ENCODE peak calls at places on chromosomes 11 and 22, in seven cellular contexts. One of them, this sample, is unnamed.

GRCh38 chr11:62333768-62334167 is 3.5 kb upstream of the ASRGL1 start:
- DNase-seq in left ventricle myocardium superior: no peak
- DNase-seq in activated T-cell treated with anti-CD3 and anti-CD28 coated beads for 24 hours: no peak
- DNase-seq in HCT116: no peak
- DNase-seq in AG08396: no peak
- DNase-seq in right lobe of liver: no peak
- DNase-seq in endodermal cell: no peak
- DNase-seq in this sample: no peak

GRCh38 chr11:113818426-113818825 is 38.8 kb downstream of the CLDN25 start:
- DNase-seq in AG08396: no peak
- DNase-seq in endodermal cell: no peak
- DNase-seq in right lobe of liver: no peak
- DNase-seq in HCT116: no peak
- DNase-seq in activated T-cell treated with anti-CD3 and anti-CD28 coated beads for 24 hours: no peak
- DNase-seq in left ventricle myocardium superior: no peak
- DNase-seq in this sample: no peak

GRCh38 chr11:12100429-12100828 is 10.0 kb upstream of the MICAL2 start:
- DNase-seq in activated T-cell treated with anti-CD3 and anti-CD28 coated beads for 24 hours: no peak
- DNase-seq in AG08396: no peak
- DNase-seq in right lobe of liver: no peak
- DNase-seq in HCT116: no peak
- DNase-seq in endodermal cell: no peak
- DNase-seq in left ventricle myocardium superior: no peak
- DNase-seq in this sample: no peak

GRCh38 chr11:130675456-130675855 is 227.0 kb downstream of the ADAMTS15 start:
- DNase-seq in left ventricle myocardium superior: peak; percentile 87
- DNase-seq in activated T-cell treated with anti-CD3 and anti-CD28 coated beads for 24 hours: no peak
- DNase-seq in endodermal cell: no peak
- DNase-seq in AG08396: no peak
- DNase-seq in HCT116: no peak
- DNase-seq in right lobe of liver: no peak
- DNase-seq in this sample: no peak

GRCh38 chr11:81989093-81989492 is 744.6 kb downstream of the FAM181B start:
- DNase-seq in activated T-cell treated with anti-CD3 and anti-CD28 coated beads for 24 hours: no peak
- DNase-seq in endodermal cell: no peak
- DNase-seq in left ventricle myocardium superior: no peak
- DNase-seq in AG08396: peak; percentile 9
- DNase-seq in right lobe of liver: no peak
- DNase-seq in HCT116: no peak
- DNase-seq in this sample: no peak

GRCh38 chr11:18065572-18065971 is 19.5 kb upstream of the TPH1 start:
- DNase-seq in AG08396: no peak
- DNase-seq in HCT116: no peak
- DNase-seq in endodermal cell: no peak
- DNase-seq in activated T-cell treated with anti-CD3 and anti-CD28 coated beads for 24 hours: no peak
- DNase-seq in left ventricle myocardium superior: no peak
- DNase-seq in right lobe of liver: no peak
- DNase-seq in this sample: no peak

GRCh38 chr11:109864161-109864661 is 229.0 kb upstream of the ZC3H12C start:
- DNase-seq in endodermal cell: no peak
- DNase-seq in HCT116: peak; percentile 75
- DNase-seq in left ventricle myocardium superior: no peak
- DNase-seq in AG08396: no peak
- DNase-seq in right lobe of liver: no peak
- DNase-seq in activated T-cell treated with anti-CD3 and anti-CD28 coated beads for 24 hours: no peak
- DNase-seq in this sample: no peak

GRCh38 chr22:19800306-19800705 is 39.7 kb downstream of the TBX1 start:
- DNase-seq in activated T-cell treated with anti-CD3 and anti-CD28 coated beads for 24 hours: no peak
- DNase-seq in HCT116: no peak
- DNase-seq in AG08396: no peak
- DNase-seq in right lobe of liver: no peak
- DNase-seq in endodermal cell: no peak
- DNase-seq in left ventricle myocardium superior: peak; percentile 15
- DNase-seq in this sample: no peak

GRCh38 chr11:34565417-34566208 is 52.0 kb upstream of the ELF5 start:
- DNase-seq in HCT116: peak; percentile 32
- DNase-seq in left ventricle myocardium superior: no peak
- DNase-seq in AG08396: no peak
- DNase-seq in activated T-cell treated with anti-CD3 and anti-CD28 coated beads for 24 hours: no peak
- DNase-seq in endodermal cell: peak; percentile 77
- DNase-seq in right lobe of liver: no peak
- DNase-seq in this sample: peak; percentile 26

GRCh38 chr22:47083379-47083986 is 321.0 kb downstream of the TBC1D22A start:
- DNase-seq in AG08396: no peak
- DNase-seq in endodermal cell: peak; percentile 33
- DNase-seq in activated T-cell treated with anti-CD3 and anti-CD28 coated beads for 24 hours: no peak
- DNase-seq in left ventricle myocardium superior: no peak
- DNase-seq in HCT116: no peak
- DNase-seq in right lobe of liver: no peak
- DNase-seq in this sample: no peak

GRCh38 chr11:31883435-31883834 is 72.3 kb upstream of the PAX6 start:
- DNase-seq in HCT116: no peak
- DNase-seq in AG08396: no peak
- DNase-seq in right lobe of liver: no peak
- DNase-seq in endodermal cell: no peak
- DNase-seq in left ventricle myocardium superior: no peak
- DNase-seq in activated T-cell treated with anti-CD3 and anti-CD28 coated beads for 24 hours: no peak
- DNase-seq in this sample: no peak

GRCh38 chr11:57566564-57567209 is 785 bp downstream of the UBE2L6 start:
- DNase-seq in AG08396: peak; percentile 23
- DNase-seq in HCT116: no peak
- DNase-seq in left ventricle myocardium superior: no peak
- DNase-seq in activated T-cell treated with anti-CD3 and anti-CD28 coated beads for 24 hours: no peak
- DNase-seq in endodermal cell: no peak
- DNase-seq in right lobe of liver: no peak
- DNase-seq in this sample: no peak

GRCh38 chr11:90448280-90448679 is 225.4 kb upstream of the CHORDC1 start:
- DNase-seq in AG08396: no peak
- DNase-seq in right lobe of liver: no peak
- DNase-seq in HCT116: no peak
- DNase-seq in activated T-cell treated with anti-CD3 and anti-CD28 coated beads for 24 hours: no peak
- DNase-seq in endodermal cell: no peak
- DNase-seq in left ventricle myocardium superior: no peak
- DNase-seq in this sample: no peak

GRCh38 chr11:45982656-45983470 is 60.4 kb downstream of the LARGE2 start:
- DNase-seq in HCT116: peak; percentile 13
- DNase-seq in activated T-cell treated with anti-CD3 and anti-CD28 coated beads for 24 hours: peak; percentile 9
- DNase-seq in AG08396: peak; percentile 75
- DNase-seq in right lobe of liver: no peak
- DNase-seq in left ventricle myocardium superior: peak; percentile 28
- DNase-seq in endodermal cell: peak; percentile 95
- DNase-seq in this sample: peak; percentile 31

GRCh38 chr11:119985551-119985950 is 152.4 kb downstream of the TRIM29 start:
- DNase-seq in endodermal cell: no peak
- DNase-seq in AG08396: no peak
- DNase-seq in activated T-cell treated with anti-CD3 and anti-CD28 coated beads for 24 hours: no peak
- DNase-seq in left ventricle myocardium superior: no peak
- DNase-seq in right lobe of liver: no peak
- DNase-seq in HCT116: no peak
- DNase-seq in this sample: no peak

GRCh38 chr11:67409261-67409666 is 5.4 kb downstream of the TBC1D10C start:
- DNase-seq in activated T-cell treated with anti-CD3 and anti-CD28 coated beads for 24 hours: peak; percentile 57
- DNase-seq in right lobe of liver: no peak
- DNase-seq in endodermal cell: no peak
- DNase-seq in HCT116: no peak
- DNase-seq in AG08396: no peak
- DNase-seq in left ventricle myocardium superior: no peak
- DNase-seq in this sample: no peak

GRCh38 chr11:105856954-105857353 is 165.1 kb downstream of the MSANTD4 start:
- DNase-seq in right lobe of liver: no peak
- DNase-seq in HCT116: no peak
- DNase-seq in left ventricle myocardium superior: no peak
- DNase-seq in endodermal cell: no peak
- DNase-seq in AG08396: no peak
- DNase-seq in activated T-cell treated with anti-CD3 and anti-CD28 coated beads for 24 hours: no peak
- DNase-seq in this sample: no peak

GRCh38 chr11:102191832-102192231 is 81.6 kb downstream of the YAP1 start:
- DNase-seq in AG08396: no peak
- DNase-seq in endodermal cell: no peak
- DNase-seq in right lobe of liver: no peak
- DNase-seq in left ventricle myocardium superior: no peak
- DNase-seq in activated T-cell treated with anti-CD3 and anti-CD28 coated beads for 24 hours: no peak
- DNase-seq in HCT116: no peak
- DNase-seq in this sample: no peak